ENCODE peak calls at places on chromosomes 11 and 22, in four cellular contexts. One of them, this sample, is unnamed.

GRCh38 chr11:78539566-78539965 is 35.1 kb downstream of the NARS2 start:
- DNase-seq in hippocampal formation: no peak
- DNase-seq in ELF-1: no peak
- DNase-seq in activated CD8-positive, alpha-beta memory T cell treated with anti-CD3 and anti-CD28 coated beads, Interleukin-2, amount 50 U/mL, for 48 hours: no peak
- DNase-seq in this sample: no peak

GRCh38 chr22:38513063-38513462 is 7.0 kb upstream of the DDX17 start:
- DNase-seq in hippocampal formation: no peak
- DNase-seq in ELF-1: peak
- DNase-seq in activated CD8-positive, alpha-beta memory T cell treated with anti-CD3 and anti-CD28 coated beads, Interleukin-2, amount 50 U/mL, for 48 hours: no peak
- DNase-seq in this sample: no peak

GRCh38 chr22:46055851-46056168 is 78.8 kb upstream of the WNT7B start:
- DNase-seq in hippocampal formation: no peak
- DNase-seq in ELF-1: no peak
- DNase-seq in activated CD8-positive, alpha-beta memory T cell treated with anti-CD3 and anti-CD28 coated beads, Interleukin-2, amount 50 U/mL, for 48 hours: no peak
- DNase-seq in this sample: no peak

GRCh38 chr11:70415176-70415575 is 16.8 kb downstream of the CTTN start:
- DNase-seq in activated CD8-positive, alpha-beta memory T cell treated with anti-CD3 and anti-CD28 coated beads, Interleukin-2, amount 50 U/mL, for 48 hours: no peak
- DNase-seq in ELF-1: no peak
- DNase-seq in hippocampal formation: no peak
- DNase-seq in this sample: no peak

GRCh38 chr11:82450996-82451395 is 282.7 kb downstream of the FAM181B start:
- DNase-seq in activated CD8-positive, alpha-beta memory T cell treated with anti-CD3 and anti-CD28 coated beads, Interleukin-2, amount 50 U/mL, for 48 hours: no peak
- DNase-seq in ELF-1: no peak
- DNase-seq in hippocampal formation: no peak
- DNase-seq in this sample: no peak

GRCh38 chr11:84498016-84498415 is 1129.1 kb downstream of the DLG2 start:
- DNase-seq in hippocampal formation: no peak
- DNase-seq in ELF-1: no peak
- DNase-seq in activated CD8-positive, alpha-beta memory T cell treated with anti-CD3 and anti-CD28 coated beads, Interleukin-2, amount 50 U/mL, for 48 hours: no peak
- DNase-seq in this sample: no peak

GRCh38 chr11:42407379-42407778 is 904.4 kb upstream of the API5 start:
- DNase-seq in hippocampal formation: peak
- DNase-seq in activated CD8-positive, alpha-beta memory T cell treated with anti-CD3 and anti-CD28 coated beads, Interleukin-2, amount 50 U/mL, for 48 hours: no peak
- DNase-seq in ELF-1: peak
- DNase-seq in this sample: no peak

GRCh38 chr11:119854521-119854920 is 125.5 kb upstream of the NECTIN1 start:
- DNase-seq in ELF-1: no peak
- DNase-seq in activated CD8-positive, alpha-beta memory T cell treated with anti-CD3 and anti-CD28 coated beads, Interleukin-2, amount 50 U/mL, for 48 hours: no peak
- DNase-seq in hippocampal formation: no peak
- DNase-seq in this sample: no peak

GRCh38 chr11:64954201-64954600 is 17.7 kb downstream of the MAJIN start:
- DNase-seq in ELF-1: no peak
- DNase-seq in activated CD8-positive, alpha-beta memory T cell treated with anti-CD3 and anti-CD28 coated beads, Interleukin-2, amount 50 U/mL, for 48 hours: no peak
- DNase-seq in hippocampal formation: no peak
- DNase-seq in this sample: no peak

GRCh38 chr11:18792827-18793226 is 1.2 kb upstream of the PTPN5 start:
- DNase-seq in activated CD8-positive, alpha-beta memory T cell treated with anti-CD3 and anti-CD28 coated beads, Interleukin-2, amount 50 U/mL, for 48 hours: no peak
- DNase-seq in hippocampal formation: no peak
- DNase-seq in ELF-1: no peak
- DNase-seq in this sample: no peak

GRCh38 chr11:61378713-61379313 is 13.6 kb upstream of the TMEM216 start:
- DNase-seq in ELF-1: no peak
- DNase-seq in hippocampal formation: no peak
- DNase-seq in activated CD8-positive, alpha-beta memory T cell treated with anti-CD3 and anti-CD28 coated beads, Interleukin-2, amount 50 U/mL, for 48 hours: no peak
- DNase-seq in this sample: peak

GRCh38 chr11:57499413-57499982 is 16.0 kb downstream of the SLC43A1 start:
- DNase-seq in ELF-1: peak
- DNase-seq in hippocampal formation: peak
- DNase-seq in activated CD8-positive, alpha-beta memory T cell treated with anti-CD3 and anti-CD28 coated beads, Interleukin-2, amount 50 U/mL, for 48 hours: peak
- DNase-seq in this sample: peak

GRCh38 chr11:79173615-79174014 is 267.2 kb downstream of the TENM4 start:
- DNase-seq in hippocampal formation: peak
- DNase-seq in activated CD8-positive, alpha-beta memory T cell treated with anti-CD3 and anti-CD28 coated beads, Interleukin-2, amount 50 U/mL, for 48 hours: no peak
- DNase-seq in ELF-1: no peak
- DNase-seq in this sample: peak